ENCODE peak calls at places on chromosomes 13 and 19, in five cellular contexts. F is aorta, X is HepG2, E is endodermal cell, S is heart right ventricle. L is an unnamed sample. For H3K36me3, the result is how much of the 10 kb centered on the place peaks cover.

GRCh38 chr13:39149896-39150295 is 111.6 kb downstream of the NHLRC3 start:
- DNase-seq in F (no peak), X (no peak), E (no peak), S (no peak), L (no peak)

GRCh38 chr19:30135358-30135757 is 193.3 kb downstream of the URI1 start:
- DNase-seq in F (peak), X (no peak), E (no peak), S (no peak), L (no peak)

GRCh38 chr13:51488212-51488611 is 35.4 kb upstream of the INTS6 start:
- DNase-seq in F (no peak), X (no peak), E (no peak), S (no peak), L (no peak)

GRCh38 chr19:13289295-13289694 is 139.1 kb downstream of the IER2 start:
- DNase-seq in F (no peak), X (no peak), E (no peak), S (no peak), L (no peak)

GRCh38 chr13:35876601-35877000 is 254.6 kb downstream of the DCLK1 start:
- DNase-seq in F (no peak), X (no peak), E (no peak), S (no peak), L (no peak)

GRCh38 chr13:112522578-112522977 is 65.4 kb downstream of the TUBGCP3 start:
- DNase-seq in F (no peak), X (no peak), E (no peak), S (no peak), L (no peak)

GRCh38 chr13:109743706-109744453 is 42.5 kb downstream of the IRS2 start:
- DNase-seq in F (no peak), X (no peak), E (peak), S (no peak), L (peak)

GRCh38 chr19:36099166-36099785 is 11.7 kb upstream of the OVOL3 start:
- DNase-seq in F (no peak), X (no peak), E (no peak), S (no peak), L (no peak)

GRCh38 chr19:8095354-8095886 is 42.9 kb downstream of the CCL25 start:
- DNase-seq in F (no peak), X (no peak), E (no peak), S (no peak), L (no peak)

GRCh38 chr13:31476753-31477152 is 262.6 kb upstream of the RXFP2 start:
- DNase-seq in F (no peak), X (no peak), E (no peak), S (no peak), L (no peak)

GRCh38 chr13:44410328-44410859 is 36.8 kb downstream of the SERP2 start:
- DNase-seq in F (no peak), X (no peak), E (no peak), S (no peak), L (no peak)

GRCh38 chr13:51826606-51827005 is 18.4 kb downstream of the TMEM272 start:
- DNase-seq in F (no peak), X (no peak), E (no peak), S (peak), L (no peak)

GRCh38 chr19:10416380-10417257 is 3.7 kb upstream of the PDE4A start:
- DNase-seq in F (peak), X (peak), E (peak), S (peak), L (peak)

GRCh38 chr19:17052439-17052838 is 22.8 kb downstream of the HAUS8 start:
- DNase-seq in F (no peak), X (no peak), E (peak), S (peak), L (peak)

GRCh38 chr19:887072-887471 is 5.9 kb downstream of the MED16 start:
- DNase-seq in F (no peak), X (peak), E (peak), S (no peak), L (no peak)

GRCh38 chr19:11405846-11406643 is 13.1 kb downstream of the RGL3 start:
- DNase-seq in F (no peak), X (no peak), E (peak), S (no peak), L (no peak)

GRCh38 chr19:42092350-42092749 is 16.4 kb downstream of the ZNF574 start:
- DNase-seq in F (no peak), X (no peak), E (peak), S (no peak), L (peak)

GRCh38 chr19:40603071-40603718 is 2.0 kb downstream of the LTBP4 start:
- DNase-seq in F (no peak), X (peak), E (no peak), S (no peak), L (no peak)

GRCh38 chr19:5257155-5258045 is 83.2 kb downstream of the PTPRS start:
- DNase-seq in F (no peak), X (no peak), E (no peak), S (no peak), L (no peak)
- H3K36me3 ChIP-seq in F (under half), X (under half), E (half or more), S (under half), L (under half)

GRCh38 chr13:46578590-46578975 is 25.6 kb downstream of the LRCH1 start:
- DNase-seq in F (no peak), X (no peak), E (no peak), S (no peak), L (no peak)
- H3K4me3 ChIP-seq in F (no peak), X (no peak), E (no peak), S (no peak), L (no peak)

DNA sequence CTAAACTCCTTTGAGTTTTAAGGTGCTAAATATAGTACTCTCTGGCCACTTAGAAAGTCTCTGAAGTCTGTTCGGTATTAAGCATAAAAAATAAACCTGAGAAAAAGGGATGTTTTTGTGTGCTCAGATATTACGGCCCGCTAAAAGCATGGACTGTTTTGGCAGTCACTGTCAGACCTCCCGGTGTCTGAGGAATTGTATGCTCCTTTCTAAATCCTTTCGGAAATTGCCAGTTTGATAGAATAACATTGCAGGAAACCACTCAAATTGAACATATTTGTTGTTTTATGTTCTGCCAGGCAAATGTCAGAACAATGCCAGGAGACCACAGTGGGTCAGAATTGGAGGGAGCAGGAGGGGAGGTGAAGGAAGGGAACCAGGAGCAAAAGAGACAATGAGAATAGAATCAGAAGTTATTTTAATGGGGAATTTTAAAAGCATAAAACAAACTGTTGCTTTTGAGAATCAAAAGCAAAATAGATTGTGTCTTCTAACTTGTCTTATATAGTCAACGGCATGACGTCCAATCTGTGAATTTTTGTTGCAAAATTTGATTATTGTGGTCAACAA is 257.3 kb downstream of the SPRY2 start:
- DNase-seq in F (no peak), X (no peak), E (no peak), S (no peak), L (no peak)
- H3K27ac ChIP-seq in F (peak), X (no peak), E (no peak), S (peak), L (peak)

GRCh38 chr13:79361299-79361698 is 44.8 kb downstream of the RBM26 start:
- DNase-seq in F (no peak), X (no peak), E (no peak), S (no peak), L (no peak)
- H3K36me3 ChIP-seq in F (under half), X (half or more), E (half or more), S (half or more), L (under half)

DNA sequence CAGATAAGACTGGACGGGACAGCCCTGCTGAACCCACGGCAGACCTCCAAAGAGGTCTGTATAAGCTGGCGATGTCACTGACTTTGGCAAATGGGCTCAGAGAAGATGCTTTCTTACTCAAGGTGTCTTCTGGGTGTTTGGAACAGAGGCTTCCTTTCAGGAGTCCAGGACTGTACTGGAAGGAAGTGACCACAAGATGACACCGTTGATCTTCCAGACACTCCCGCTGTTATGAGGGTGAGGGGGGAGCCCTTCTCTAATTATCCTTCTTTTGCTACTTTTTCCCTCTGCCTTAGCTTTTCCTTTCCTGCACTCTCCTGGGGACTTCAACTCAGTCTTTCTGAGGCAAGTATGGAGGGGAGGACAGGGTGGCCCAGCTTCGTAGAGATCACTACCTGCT is 65.2 kb upstream of the ZNF599 start:
- DNase-seq in F (no peak), X (peak), E (no peak), S (no peak), L (no peak)
- H3K4me3 ChIP-seq in F (no peak), X (no peak), E (no peak), S (peak), L (no peak)

DNA sequence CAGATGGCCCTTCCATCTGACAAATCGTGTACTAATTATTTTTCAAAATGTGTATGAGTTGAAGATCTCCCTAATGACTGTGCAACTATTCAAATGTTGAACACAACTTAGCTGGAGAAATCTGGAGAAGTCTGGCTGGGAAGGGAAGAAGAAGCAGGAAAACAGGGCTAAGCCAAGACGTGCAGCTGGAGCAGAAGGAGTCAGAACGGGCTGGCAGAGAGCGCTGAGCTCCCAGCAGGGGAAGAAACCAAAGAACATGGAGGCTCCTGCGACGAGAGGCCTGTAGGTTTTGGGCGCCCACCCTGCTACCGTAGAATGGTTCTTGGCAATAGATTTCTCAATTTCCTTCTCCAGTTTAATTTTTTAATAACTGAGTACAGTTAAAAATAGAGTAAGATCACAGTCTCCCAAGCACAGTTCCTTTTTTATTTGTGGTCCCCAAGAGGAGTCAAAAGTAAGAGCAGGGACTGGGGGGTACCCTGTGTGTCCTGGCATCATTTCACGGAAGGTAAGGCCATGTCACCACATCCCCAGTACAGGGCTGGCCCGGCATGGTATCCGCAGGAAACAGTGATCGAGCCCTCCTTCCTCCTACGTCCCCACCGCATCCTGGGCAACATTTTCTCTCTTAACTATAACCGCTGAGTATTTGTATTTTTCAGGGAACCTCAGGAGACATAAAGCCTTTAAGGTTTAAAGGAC is 13.4 kb upstream of the LATS2 start:
- DNase-seq in F (peak), X (no peak), E (no peak), S (peak), L (no peak)
- H3K27ac ChIP-seq in F (peak), X (no peak), E (no peak), S (peak), L (no peak)

GRCh38 chr13:25064396-25064795 is 31.5 kb upstream of the PABPC3 start:
- DNase-seq in F (no peak), X (no peak), E (no peak), S (no peak), L (no peak)
- H3K36me3 ChIP-seq in F (under half), X (under half), E (under half), S (under half), L (under half)

L was measured in body of pancreas.